ENCODE peak calls at places on chromosomes 16 and 17, in eight cellular contexts. K, E, M, D, J, I, B and R are unnamed samples.

GRCh38 chr16:3012828-3013420 is at the start of gene CLDN9:
- DNase-seq in D (no peak), K (no peak), J (no peak), B (no peak), I (no peak), M (no peak), E (no peak), R (peak; percentile 83)

GRCh38 chr16:73020409-73020884 is 27.5 kb downstream of the ZFHX3 start:
- DNase-seq in E (peak; percentile 92), M (no peak), D (peak; percentile 88), K (peak; percentile 76), I (peak; percentile 85), B (peak; percentile 73), J (peak; percentile 92), R (peak; percentile 62)

GRCh38 chr17:49557204-49558024 is 18.3 kb upstream of the NXPH3 start:
- DNase-seq in M (no peak), E (peak; percentile 60), K (no peak), D (peak; percentile 61), I (no peak), B (peak; percentile 42), J (peak; percentile 43), R (no peak)

GRCh38 chr16:14958970-14959369 is 15.9 kb upstream of the PDXDC1 start:
- DNase-seq in J (no peak), B (no peak), K (no peak), M (no peak), I (no peak), D (no peak), E (no peak), R (no peak)

GRCh38 chr17:17774009-17774881 is 62.5 kb downstream of the SREBF1 start:
- DNase-seq in K (no peak), E (no peak), M (no peak), I (no peak), D (no peak), J (no peak), B (no peak), R (no peak)

GRCh38 chr17:41211845-41212466 is 14.5 kb upstream of the KRTAP9-2 start:
- DNase-seq in E (no peak), K (no peak), J (no peak), I (no peak), D (no peak), M (no peak), B (no peak), R (no peak)

GRCh38 chr17:32855620-32856019 is 21.3 kb downstream of the MYO1D start:
- DNase-seq in I (no peak), M (no peak), D (no peak), K (no peak), J (no peak), B (no peak), E (no peak), R (no peak)

GRCh38 chr16:20826039-20826566 is 19.8 kb downstream of the REXO5 start:
- DNase-seq in M (no peak), E (no peak), B (no peak), I (no peak), J (no peak), D (no peak), K (no peak), R (no peak)

GRCh38 chr17:41971721-41972523 is 5.3 kb downstream of the CNP start:
- DNase-seq in K (no peak), M (no peak), J (no peak), I (no peak), B (no peak), D (no peak), E (no peak), R (no peak)

GRCh38 chr17:72239548-72239947 is 118.7 kb downstream of the SOX9 start:
- DNase-seq in I (no peak), B (no peak), E (no peak), D (no peak), J (no peak), K (no peak), M (no peak), R (no peak)

GRCh38 chr16:54411555-54411954 is 125.0 kb upstream of the IRX3 start:
- DNase-seq in M (no peak), E (no peak), K (no peak), B (no peak), I (no peak), D (no peak), J (no peak), R (no peak)

GRCh38 chr16:68781784-68782183 is 44.7 kb downstream of the CDH1 start:
- DNase-seq in E (no peak), I (no peak), J (no peak), B (no peak), D (no peak), M (no peak), K (no peak), R (no peak)

GRCh38 chr17:27928546-27928945 is 35.4 kb upstream of the LYRM9 start:
- DNase-seq in D (no peak), J (no peak), I (no peak), E (no peak), M (no peak), K (no peak), B (no peak), R (no peak)

GRCh38 chr16:87330646-87331045 is 13.5 kb upstream of the C16orf95 start:
- DNase-seq in D (no peak), M (no peak), B (no peak), I (no peak), E (no peak), J (no peak), K (no peak), R (peak; percentile 31)

GRCh38 chr17:58283674-58284612 is 3.2 kb upstream of the MPO start:
- DNase-seq in E (no peak), D (no peak), I (peak; percentile 14), K (no peak), J (peak; percentile 68), M (no peak), B (peak; percentile 23), R (peak; percentile 35)

GRCh38 chr17:17849863-17850373 is 13.1 kb upstream of the SREBF1 start:
- DNase-seq in D (no peak), I (peak; percentile 66), J (no peak), K (no peak), M (peak; percentile 55), B (peak; percentile 66), E (no peak), R (no peak)

GRCh38 chr16:64880994-64881393 is 240.9 kb downstream of the CDH11 start:
- DNase-seq in I (no peak), M (no peak), D (no peak), J (no peak), E (no peak), B (no peak), K (no peak), R (no peak)

GRCh38 chr17:79205688-79206205 is 131.1 kb downstream of the ENGASE start:
- DNase-seq in J (no peak), K (no peak), D (no peak), E (no peak), B (no peak), I (no peak), M (no peak), R (no peak)

GRCh38 chr17:79747508-79748295 is 17.0 kb downstream of the ENPP7 start:
- DNase-seq in B (no peak), M (no peak), J (no peak), I (no peak), K (no peak), E (no peak), D (no peak), R (no peak)

GRCh38 chr17:16492613-16493290 is 759 bp upstream of the LRRC75A start:
- DNase-seq in M (no peak), D (no peak), I (no peak), E (no peak), K (no peak), B (no peak), J (no peak), R (no peak)

GRCh38 chr16:11107781-11108465 is 148.1 kb downstream of the SOCS1 start:
- DNase-seq in E (peak; percentile 85), I (no peak), D (no peak), B (no peak), M (no peak), K (no peak), J (no peak), R (no peak)

GRCh38 chr16:7946142-7946541 is 613.5 kb downstream of the RBFOX1 start:
- DNase-seq in I (no peak), K (no peak), D (no peak), B (no peak), M (no peak), J (no peak), E (no peak), R (no peak)

GRCh38 chr17:17236295-17237025 is 508 bp downstream of the FLCN start:
- DNase-seq in B (no peak), I (no peak), J (no peak), E (no peak), K (no peak), D (no peak), M (no peak), R (no peak)

GRCh38 chr16:46768809-46769208 is 20.7 kb upstream of the MYLK3 start:
- DNase-seq in B (no peak), M (no peak), D (no peak), E (no peak), K (no peak), J (no peak), I (no peak), R (no peak)

GRCh38 chr17:81615401-81615930 is 21.4 kb downstream of the NPLOC4 start:
- DNase-seq in E (no peak), I (no peak), J (no peak), K (no peak), M (no peak), D (no peak), B (no peak), R (no peak)

GRCh38 chr16:86732621-86733297 is 154.4 kb downstream of the FOXL1 start:
- DNase-seq in I (no peak), M (no peak), E (no peak), K (no peak), B (no peak), D (no peak), J (no peak), R (no peak)

GRCh38 chr16:1991135-1991551 is 1.4 kb downstream of the SYNGR3 start:
- DNase-seq in K (no peak), J (no peak), I (no peak), M (peak; percentile 76), E (no peak), D (no peak), B (no peak), R (no peak)

GRCh38 chr17:75130632-75131277 is 787 bp downstream of the NT5C start:
- DNase-seq in B (no peak), M (peak; percentile 62), K (no peak), I (no peak), E (no peak), J (no peak), D (no peak), R (peak; percentile 76)

GRCh38 chr17:45574376-45574775 is 83.9 kb upstream of the PLEKHM1 start:
- DNase-seq in B (no peak), E (no peak), J (no peak), D (no peak), I (no peak), K (no peak), M (no peak), R (no peak)

GRCh38 chr17:28071891-28072606 is 29.6 kb downstream of the NLK start:
- DNase-seq in M (peak; percentile 58), E (no peak), K (no peak), D (no peak), J (no peak), B (no peak), I (no peak), R (no peak)

GRCh38 chr16:66621973-66622372 is 17.5 kb downstream of the CMTM3 start:
- DNase-seq in D (no peak), I (no peak), E (no peak), K (no peak), M (no peak), B (no peak), J (no peak), R (no peak)

GRCh38 chr17:71790791-71791190 is 330.0 kb upstream of the SOX9 start:
- DNase-seq in M (no peak), K (no peak), B (no peak), J (no peak), E (no peak), D (no peak), I (no peak), R (no peak)

GRCh38 chr16:90018297-90019200 is 707 bp downstream of the DBNDD1 start:
- DNase-seq in B (no peak), K (no peak), E (no peak), I (no peak), M (no peak), J (no peak), D (no peak), R (no peak)

GRCh38 chr17:5413682-5414081 is 5.8 kb downstream of the NUP88 start:
- DNase-seq in D (no peak), M (no peak), B (no peak), K (peak; percentile 33), J (no peak), E (no peak), I (no peak), R (no peak)